ENCODE peak calls at places on chromosomes 4 and X, in nine cellular contexts. S is adrenal gland; M is HCT116; T is body of pancreas; L is effector memory CD4-positive, alpha-beta T cell; G is psoas muscle; O is K562; J is H9; B is mammary epithelial cell. Y is an unnamed sample. For H3K4me1, the result is how much of the 10 kb centered on the place peaks cover.

GRCh38 chrX:154409222-154409871 is at the start of gene DNASE1L1:
- DNase-seq in S (peak), M (no peak), T (peak), L (no peak), G (peak), O (peak), J (peak), B (peak), Y (no peak)

GRCh38 chr4:182454440-182455013 is 211.3 kb downstream of the TENM3 start:
- DNase-seq in S (no peak), M (no peak), T (no peak), L (no peak), G (no peak), O (no peak), J (no peak), B (no peak), Y (no peak)

GRCh38 chr4:182642831-182643230 is 274.4 kb downstream of the DCTD start:
- DNase-seq in S (no peak), M (no peak), T (no peak), L (no peak), G (no peak), O (no peak), J (no peak), B (no peak), Y (no peak)

GRCh38 chrX:130114141-130114561 is 3.9 kb upstream of the ELF4 start:
- DNase-seq in S (no peak), M (no peak), T (no peak), L (no peak), G (no peak), O (peak), J (no peak), B (peak), Y (no peak)

GRCh38 chr4:150960818-150961217 is 54.3 kb downstream of the LRBA start:
- DNase-seq in S (no peak), M (no peak), T (no peak), L (no peak), G (no peak), O (peak), J (peak), B (peak), Y (no peak)

GRCh38 chr4:145315828-145316227 is 135.4 kb upstream of the OTUD4 start:
- DNase-seq in S (no peak), M (no peak), T (no peak), L (no peak), G (no peak), O (no peak), J (no peak), B (no peak), Y (no peak)

GRCh38 chr4:80446248-80446647 is 110.7 kb downstream of the CFAP299 start:
- DNase-seq in S (no peak), M (no peak), T (no peak), L (no peak), G (no peak), O (no peak), J (no peak), B (no peak), Y (no peak)

GRCh38 chrX:57741107-57741506 is 61.0 kb upstream of the NLRP2B start:
- DNase-seq in S (no peak), M (no peak), T (no peak), L (no peak), G (no peak), O (no peak), J (no peak), B (no peak), Y (no peak)

GRCh38 chr4:94329933-94330332 is 12.7 kb downstream of the HPGDS start:
- DNase-seq in S (no peak), M (no peak), T (no peak), L (no peak), G (no peak), O (no peak), J (no peak), B (no peak), Y (no peak)

GRCh38 chrX:64642482-64642881 is 247.2 kb upstream of the MTMR8 start:
- DNase-seq in S (no peak), M (no peak), T (no peak), L (no peak), G (no peak), O (no peak), J (no peak), B (no peak), Y (peak)

GRCh38 chrX:133741303-133741702 is 244.1 kb downstream of the GPC3 start:
- DNase-seq in S (no peak), M (no peak), T (no peak), L (no peak), G (no peak), O (no peak), J (no peak), B (no peak), Y (no peak)

GRCh38 chr4:38654273-38654672 is 9.7 kb upstream of the KLF3 start:
- DNase-seq in S (no peak), M (no peak), T (no peak), L (peak), G (no peak), O (no peak), J (no peak), B (no peak), Y (peak)

GRCh38 chr4:185219551-185220344 is 10.3 kb downstream of the SNX25 start:
- DNase-seq in S (peak), M (no peak), T (peak), L (no peak), G (no peak), O (no peak), J (no peak), B (no peak), Y (no peak)

GRCh38 chr4:126890994-126891393 is 741.8 kb upstream of the INTU start:
- DNase-seq in S (no peak), M (no peak), T (no peak), L (no peak), G (no peak), O (no peak), J (no peak), B (no peak), Y (no peak)

GRCh38 chr4:146237092-146237491 is 22.8 kb downstream of the REELD1 start:
- DNase-seq in S (no peak), M (no peak), T (no peak), L (no peak), G (no peak), O (no peak), J (no peak), B (no peak), Y (no peak)

GRCh38 chrX:55489315-55490009 is at the start of gene USP51:
- DNase-seq in S (peak), M (no peak), T (peak), L (no peak), G (peak), O (peak), J (peak), B (no peak), Y (no peak)

DNA sequence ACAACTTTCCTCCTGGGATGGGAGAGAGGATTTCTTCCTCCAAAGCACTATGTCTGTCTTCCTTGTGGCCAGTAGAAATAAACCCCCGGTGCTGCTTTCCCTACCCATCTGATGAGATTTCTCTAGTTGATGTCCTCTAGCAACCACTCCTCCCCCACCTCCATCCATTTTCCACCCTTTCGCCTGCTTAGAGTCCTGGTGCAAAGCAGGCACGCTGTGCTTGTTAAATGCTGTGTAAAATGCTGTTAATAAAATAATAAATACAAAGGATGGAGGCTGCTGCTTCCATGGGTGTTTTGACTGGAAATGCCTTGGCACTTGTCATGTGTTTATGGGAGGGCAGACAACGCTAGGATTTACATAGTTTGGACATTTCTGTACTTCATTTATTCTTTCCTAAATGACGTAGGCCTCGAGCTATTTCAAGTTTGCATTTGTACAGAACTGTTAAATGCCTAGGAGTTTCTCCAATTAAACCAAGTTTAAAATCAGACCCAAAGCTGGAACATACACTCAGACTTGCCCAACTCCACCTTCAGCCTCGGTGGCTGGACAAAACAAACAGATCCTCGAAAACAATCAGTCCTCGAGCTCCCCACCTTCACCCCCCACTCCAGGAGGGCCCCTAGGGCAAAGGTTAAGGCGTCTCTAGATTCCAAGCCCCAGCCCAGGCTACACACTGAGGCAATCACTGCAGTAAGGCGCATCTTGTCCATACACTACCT is 10.0 kb downstream of the BCOR start:
- DNase-seq in S (no peak), M (no peak), T (no peak), L (no peak), G (no peak), O (no peak), J (no peak), B (no peak), Y (no peak)
- H3K4me1 ChIP-seq in S (half or more), M (half or more), T (half or more), L (under half), G (under half), O (half or more), J (under half), B (under half), Y (half or more)

GRCh38 chr4:156778606-156779005 is 193.0 kb downstream of the PDGFC start:
- DNase-seq in S (no peak), M (no peak), T (no peak), L (no peak), G (no peak), O (no peak), J (no peak), B (peak), Y (no peak)
- H3K4me1 ChIP-seq in S (under half), M (half or more), T (under half), L (under half), G (under half), O (under half), J (under half), B (half or more), Y (under half)

GRCh38 chrX:41332408-41332987 is 1.5 kb upstream of the DDX3X start:
- DNase-seq in S (peak), M (no peak), T (peak), L (no peak), G (no peak), O (no peak), J (no peak), B (no peak), Y (no peak)
- H3K4me1 ChIP-seq in S (under half), M (under half), T (under half), L (under half), G (under half), O (under half), J (under half), B (under half), Y (under half)

GRCh38 chr4:3306465-3306864 is 13.6 kb downstream of the RGS12 start:
- DNase-seq in S (no peak), M (no peak), T (no peak), L (no peak), G (no peak), O (no peak), J (no peak), B (no peak), Y (no peak)
- H3K4me1 ChIP-seq in S (under half), M (under half), T (under half), L (under half), G (under half), O (under half), J (under half), B (under half), Y (half or more)

GRCh38 chr4:143186202-143186601 is 1.5 kb downstream of the USP38 start:
- DNase-seq in S (no peak), M (no peak), T (no peak), L (no peak), G (no peak), O (no peak), J (no peak), B (peak), Y (no peak)
- H3K4me1 ChIP-seq in S (half or more), M (under half), T (half or more), L (under half), G (under half), O (under half), J (under half), B (under half), Y (half or more)

DNA sequence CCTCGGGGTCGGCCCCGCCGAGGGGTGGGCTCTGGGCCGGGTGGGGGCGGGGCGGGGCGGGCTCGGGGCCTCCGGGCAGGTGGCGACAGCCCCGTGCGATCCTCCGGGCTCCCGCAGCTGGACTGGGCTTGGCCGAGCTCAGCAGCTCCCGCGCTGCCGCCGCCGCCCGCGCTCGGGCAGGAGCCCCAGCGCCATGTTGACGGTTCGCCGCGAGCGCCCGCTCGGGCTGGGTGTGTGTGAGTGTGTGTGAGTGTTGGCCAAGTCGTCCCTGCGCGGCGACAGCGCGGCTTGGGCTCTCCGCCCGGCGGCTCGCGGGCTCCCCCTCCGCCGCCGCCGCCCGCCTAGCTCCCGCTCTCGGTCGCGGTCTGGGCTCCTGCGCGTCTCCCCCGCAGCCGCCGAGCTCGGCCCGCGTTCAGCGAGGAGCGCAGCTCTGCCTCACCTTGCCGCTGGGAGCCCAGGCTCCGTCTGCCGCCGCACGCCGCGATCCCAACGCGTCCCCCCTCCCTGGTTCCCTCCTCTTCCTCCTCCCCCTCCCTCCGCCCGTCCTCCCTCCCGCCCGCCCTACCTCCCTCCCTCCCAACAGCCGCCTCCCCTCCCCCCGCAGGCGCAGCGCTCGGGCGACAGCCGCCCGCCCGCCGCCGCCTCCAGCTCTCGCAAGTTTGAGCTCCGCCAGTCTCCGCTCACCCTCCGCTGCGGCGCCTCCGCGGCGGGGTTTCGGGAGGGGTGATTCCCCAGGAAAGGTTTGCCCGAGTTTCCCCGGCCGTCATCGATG is at the start of gene BCOR:
- DNase-seq in S (peak), M (no peak), T (peak), L (peak), G (peak), O (peak), J (peak), B (peak), Y (peak)
- H3K4me1 ChIP-seq in S (under half), M (half or more), T (under half), L (under half), G (under half), O (half or more), J (under half), B (under half), Y (under half)

GRCh38 chr4:1718095-1718850 is 2.9 kb downstream of the TMEM129 start:
- DNase-seq in S (no peak), M (no peak), T (peak), L (no peak), G (no peak), O (no peak), J (peak), B (no peak), Y (no peak)
- H3K4me1 ChIP-seq in S (half or more), M (under half), T (half or more), L (under half), G (half or more), O (half or more), J (under half), B (under half), Y (half or more)

GRCh38 chr4:140719693-140720092 is 36.5 kb downstream of the TBC1D9 start:
- DNase-seq in S (no peak), M (no peak), T (no peak), L (no peak), G (no peak), O (no peak), J (no peak), B (no peak), Y (no peak)

GRCh38 chr4:140719022-140719421 is 37.2 kb downstream of the TBC1D9 start:
- DNase-seq in S (no peak), M (no peak), T (no peak), L (no peak), G (no peak), O (no peak), J (no peak), B (peak), Y (no peak)

GRCh38 chr4:140720387-140721087 is 35.6 kb downstream of the TBC1D9 start:
- DNase-seq in S (no peak), M (no peak), T (no peak), L (no peak), G (no peak), O (no peak), J (no peak), B (no peak), Y (no peak)

GRCh38 chr4:140718240-140718639 is 37.9 kb downstream of the TBC1D9 start:
- DNase-seq in S (no peak), M (no peak), T (no peak), L (no peak), G (no peak), O (no peak), J (no peak), B (peak), Y (no peak)

DNA sequence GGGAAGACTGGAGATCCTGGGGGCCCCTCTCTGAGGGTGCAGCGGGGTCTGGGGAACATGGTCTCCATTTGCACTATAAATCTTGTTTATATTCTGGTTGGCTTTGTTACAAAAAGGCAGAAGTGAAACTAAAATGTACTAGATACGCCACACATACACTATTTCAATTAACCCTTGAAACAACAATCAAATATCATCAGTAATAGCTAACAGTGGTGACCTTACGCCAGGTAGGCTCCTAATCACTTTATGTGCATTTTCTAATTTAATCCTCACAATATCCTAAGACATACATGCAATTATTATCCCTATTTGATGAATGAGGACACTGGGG is 35.1 kb downstream of the TBC1D9 start:
- DNase-seq in S (no peak), M (no peak), T (no peak), L (no peak), G (no peak), O (no peak), J (no peak), B (no peak), Y (no peak)
- H3K4me1 ChIP-seq in S (under half), M (under half), T (under half), L (under half), G (under half), O (under half), J (under half), B (under half), Y (under half)

GRCh38 chr4:40299126-40299525 is 36.0 kb upstream of the CHRNA9 start:
- DNase-seq in S (no peak), M (no peak), T (no peak), L (no peak), G (no peak), O (no peak), J (no peak), B (no peak), Y (no peak)
- H3K4me1 ChIP-seq in S (under half), M (under half), T (under half), L (under half), G (under half), O (under half), J (under half), B (under half), Y (half or more)

GRCh38 chr4:24372341-24372740 is 212.0 kb downstream of the DHX15 start:
- DNase-seq in S (no peak), M (no peak), T (no peak), L (no peak), G (no peak), O (no peak), J (no peak), B (no peak), Y (no peak)
- H3K4me1 ChIP-seq in S (under half), M (under half), T (under half), L (under half), G (under half), O (under half), J (under half), B (under half), Y (under half)

Y was measured in CD4-positive, alpha-beta memory T cell.